ENCODE peak calls at places on chromosomes 4 and X, in five cellular contexts. One of them, this sample, is unnamed.

GRCh38 chr4:77347341-77347740 is 190.3 kb downstream of the CCNG2 start:
- DNase-seq in mucosa of gallbladder: peak
- DNase-seq in iris pigment epithelial cell: no peak
- DNase-seq in endothelial cell: no peak
- DNase-seq in transverse colon: peak
- DNase-seq in this sample: no peak

GRCh38 chrX:78314561-78314960 is 12.8 kb downstream of the CYSLTR1 start:
- DNase-seq in mucosa of gallbladder: no peak
- DNase-seq in iris pigment epithelial cell: no peak
- DNase-seq in endothelial cell: no peak
- DNase-seq in transverse colon: no peak
- DNase-seq in this sample: no peak

GRCh38 chr4:188439641-188440311 is 300.5 kb downstream of the TRIML1 start:
- DNase-seq in mucosa of gallbladder: peak
- DNase-seq in iris pigment epithelial cell: no peak
- DNase-seq in endothelial cell: no peak
- DNase-seq in transverse colon: no peak
- DNase-seq in this sample: no peak

GRCh38 chr4:169583563-169583962 is 28.8 kb downstream of the NEK1 start:
- DNase-seq in mucosa of gallbladder: no peak
- DNase-seq in iris pigment epithelial cell: peak
- DNase-seq in endothelial cell: no peak
- DNase-seq in transverse colon: no peak
- DNase-seq in this sample: no peak

GRCh38 chr4:125043453-125043852 is 271.3 kb upstream of the FAT4 start:
- DNase-seq in mucosa of gallbladder: no peak
- DNase-seq in iris pigment epithelial cell: peak
- DNase-seq in endothelial cell: no peak
- DNase-seq in transverse colon: no peak
- DNase-seq in this sample: no peak

GRCh38 chrX:47796433-47796906 is 40.2 kb upstream of the ZNF81 start:
- DNase-seq in mucosa of gallbladder: no peak
- DNase-seq in iris pigment epithelial cell: peak
- DNase-seq in endothelial cell: no peak
- DNase-seq in transverse colon: no peak
- DNase-seq in this sample: no peak

GRCh38 chr4:168710353-168710946 is 213.6 kb downstream of the PALLD start:
- DNase-seq in mucosa of gallbladder: peak
- DNase-seq in iris pigment epithelial cell: peak
- DNase-seq in endothelial cell: no peak
- DNase-seq in transverse colon: peak
- DNase-seq in this sample: no peak

GRCh38 chrX:130575831-130576404 is 174.1 kb downstream of the RBMX2 start:
- DNase-seq in mucosa of gallbladder: peak
- DNase-seq in iris pigment epithelial cell: peak
- DNase-seq in endothelial cell: peak
- DNase-seq in transverse colon: peak
- DNase-seq in this sample: peak

GRCh38 chr4:106140601-106141000 is 175.4 kb downstream of the TBCK start:
- DNase-seq in mucosa of gallbladder: no peak
- DNase-seq in iris pigment epithelial cell: no peak
- DNase-seq in endothelial cell: no peak
- DNase-seq in transverse colon: no peak
- DNase-seq in this sample: no peak

GRCh38 chrX:54419559-54420302 is 20.5 kb upstream of the TSR2 start:
- DNase-seq in mucosa of gallbladder: no peak
- DNase-seq in iris pigment epithelial cell: no peak
- DNase-seq in endothelial cell: no peak
- DNase-seq in transverse colon: no peak
- DNase-seq in this sample: no peak